ENCODE peak calls at places on chromosomes 6 and 20, in eight cellular contexts. J, I, V, B, P, Q, E and D are unnamed samples.

GRCh38 chr20:4811661-4812181 is 90.0 kb downstream of the PRND start:
- DNase-seq in B (peak), E (no peak), V (no peak), P (no peak), J (no peak), I (peak), Q (peak), D (no peak)

GRCh38 chr6:140379919-140380318 is 1005.5 kb upstream of the CITED2 start:
- DNase-seq in V (no peak), Q (no peak), B (no peak), I (no peak), P (no peak), J (peak), E (no peak), D (no peak)

GRCh38 chr20:40689100-40689942 is at the start of gene MAFB:
- DNase-seq in V (peak), I (peak), J (peak), P (peak), Q (peak), E (peak), B (peak), D (peak)

GRCh38 chr6:28587011-28587745 is 61.5 kb downstream of the GPX5 start:
- DNase-seq in Q (peak), J (no peak), B (peak), I (peak), V (peak), E (peak), P (peak), D (peak)

GRCh38 chr6:136347847-136348246 is 58.2 kb upstream of the BCLAF1 start:
- DNase-seq in P (no peak), E (no peak), J (no peak), B (no peak), Q (no peak), I (no peak), V (no peak), D (no peak)

GRCh38 chr6:100203391-100203790 is 209.4 kb upstream of the MCHR2 start:
- DNase-seq in I (no peak), J (peak), B (no peak), P (no peak), E (no peak), Q (no peak), V (peak), D (no peak)

GRCh38 chr6:86715676-86716075 is 221.7 kb upstream of the HTR1E start:
- DNase-seq in P (no peak), V (no peak), B (no peak), Q (no peak), I (no peak), E (no peak), J (no peak), D (no peak)

GRCh38 chr6:127102299-127102698 is 16.2 kb upstream of the RSPO3 start:
- DNase-seq in I (no peak), Q (no peak), E (no peak), P (no peak), V (peak), J (peak), B (no peak), D (no peak)

GRCh38 chr6:125986956-125987617 is 747 bp downstream of the TRMT11 start:
- DNase-seq in V (peak), B (no peak), J (peak), I (no peak), P (no peak), E (no peak), Q (no peak), D (no peak)

GRCh38 chr6:166268431-166268830 is 39.8 kb downstream of the PRR18 start:
- DNase-seq in J (no peak), I (no peak), E (no peak), V (no peak), P (no peak), B (no peak), Q (no peak), D (no peak)

GRCh38 chr6:119346914-119347313 is 2.6 kb downstream of the MAN1A1 start:
- DNase-seq in Q (no peak), B (no peak), V (no peak), I (no peak), E (no peak), J (no peak), P (no peak), D (no peak)

GRCh38 chr6:30002871-30003270 is 58.2 kb upstream of the POLR1H start:
- DNase-seq in P (no peak), B (no peak), I (no peak), J (peak), E (no peak), V (peak), Q (no peak), D (no peak)

GRCh38 chr6:83309344-83309743 is 116.2 kb downstream of the RWDD2A start:
- DNase-seq in V (peak), E (no peak), Q (no peak), I (no peak), P (no peak), B (no peak), J (peak), D (peak)

GRCh38 chr20:44014807-44015732 is 100.4 kb downstream of the TOX2 start:
- DNase-seq in V (peak), B (no peak), Q (no peak), P (peak), J (no peak), E (no peak), I (no peak), D (no peak)